ENCODE peak calls at places on chromosome 5, in five cellular contexts. F, X, D, J and O are unnamed samples.
A peak's percentile ranks its signal among the peaks of the same experiment; 100 is the strongest.

GRCh38 chr5:94994465-94994996 is 290.4 kb downstream of the MCTP1 start:
- DNase-seq in F (no peak), X (no peak), J (no peak), D (no peak), O (no peak)

GRCh38 chr5:1252681-1253080 is 27.5 kb downstream of the SLC6A18 start:
- DNase-seq in J (no peak), D (no peak), X (no peak), F (no peak), O (no peak)

GRCh38 chr5:170491479-170491878 is 12.3 kb upstream of the KCNIP1 start:
- DNase-seq in D (no peak), F (no peak), X (no peak), J (no peak), O (peak; percentile 55)

GRCh38 chr5:17196686-17197085 is 20.7 kb upstream of the BASP1 start:
- DNase-seq in J (no peak), F (no peak), X (no peak), D (no peak), O (no peak)

GRCh38 chr5:124963236-124963929 is 216.9 kb upstream of the ZNF608 start:
- DNase-seq in X (no peak), F (no peak), J (peak; percentile 12), D (no peak), O (peak; percentile 92)

GRCh38 chr5:37170856-37171255 is 78.3 kb downstream of the CPLANE1 start:
- DNase-seq in D (no peak), X (no peak), F (no peak), J (no peak), O (no peak)

GRCh38 chr5:101717729-101718128 is 578.4 kb downstream of the SLCO4C1 start:
- DNase-seq in D (no peak), F (no peak), X (no peak), J (no peak), O (no peak)

GRCh38 chr5:80860934-80861613 is 99.1 kb upstream of the RASGRF2 start:
- DNase-seq in F (no peak), J (no peak), X (no peak), D (no peak), O (no peak)

GRCh38 chr5:153562189-153562588 is 71.7 kb downstream of the GRIA1 start:
- DNase-seq in J (no peak), X (no peak), F (peak; percentile 29), D (no peak), O (no peak)

GRCh38 chr5:78475370-78475769 is 115.0 kb downstream of the SCAMP1 start:
- DNase-seq in X (no peak), J (no peak), D (no peak), F (no peak), O (no peak)

GRCh38 chr5:76345582-76345981 is 57.5 kb upstream of the IQGAP2 start:
- DNase-seq in F (no peak), J (peak; percentile 19), X (no peak), D (no peak), O (no peak)

GRCh38 chr5:10036136-10036535 is 213.6 kb downstream of the ATPSCKMT start:
- DNase-seq in F (no peak), D (no peak), X (no peak), J (no peak), O (peak; percentile 10)

GRCh38 chr5:179762079-179762780 is 29.6 kb downstream of the MAML1 start:
- DNase-seq in X (peak; percentile 53), J (peak; percentile 15), F (no peak), D (no peak), O (peak; percentile 75)

GRCh38 chr5:179802950-179803562 is 3.6 kb downstream of the MGAT4B start:
- DNase-seq in D (no peak), J (no peak), F (no peak), X (no peak), O (no peak)

GRCh38 chr5:69292349-69292748 is 40.3 kb downstream of the CCDC125 start:
- DNase-seq in D (no peak), J (no peak), X (no peak), F (no peak), O (no peak)

GRCh38 chr5:120464627-120465280 is 654 bp downstream of the PRR16 start:
- DNase-seq in D (no peak), F (no peak), X (no peak), J (no peak), O (peak; percentile 24)

GRCh38 chr5:134833340-134834032 is 12.3 kb upstream of the C5orf24 start:
- DNase-seq in J (no peak), F (no peak), X (no peak), D (no peak), O (no peak)

GRCh38 chr5:35963381-35963843 is 25.0 kb upstream of the CAPSL start:
- DNase-seq in J (peak; percentile 11), F (no peak), D (no peak), X (peak; percentile 58), O (peak; percentile 38)

GRCh38 chr5:160418561-160419457 is at the start of gene SLU7:
- DNase-seq in D (peak; percentile 86), F (peak; percentile 71), J (peak; percentile 95), X (peak; percentile 87), O (peak; percentile 97)

GRCh38 chr5:96150007-96150406 is 188.4 kb upstream of the ELL2 start:
- DNase-seq in D (no peak), J (no peak), X (no peak), F (no peak), O (no peak)

GRCh38 chr5:172224996-172225395 is 31.0 kb downstream of the EFCAB9 start:
- DNase-seq in X (no peak), D (no peak), F (no peak), J (no peak), O (no peak)

GRCh38 chr5:140575309-140575708 is 10.7 kb downstream of the SLC35A4 start:
- DNase-seq in X (peak; percentile 42), D (peak; percentile 19), F (no peak), J (peak; percentile 61), O (peak; percentile 63)

GRCh38 chr5:170280090-170280493 is 17.5 kb downstream of the LCP2 start:
- DNase-seq in X (no peak), D (no peak), J (no peak), F (no peak), O (no peak)

GRCh38 chr5:91293131-91293530 is 90.0 kb downstream of the ARRDC3 start:
- DNase-seq in J (no peak), F (no peak), D (no peak), X (no peak), O (peak; percentile 70)

GRCh38 chr5:133868946-133869674 is 99.3 kb downstream of the C5orf15 start:
- DNase-seq in J (peak; percentile 75), X (peak; percentile 77), D (peak; percentile 53), F (no peak), O (peak; percentile 70)

GRCh38 chr5:58993461-58993860 is 410.6 kb downstream of the RAB3C start:
- DNase-seq in J (no peak), D (no peak), F (no peak), X (no peak), O (no peak)

GRCh38 chr5:54159153-54159836 is 151.1 kb downstream of the ARL15 start:
- DNase-seq in F (no peak), X (peak; percentile 18), D (no peak), J (peak; percentile 74), O (peak; percentile 84)

GRCh38 chr5:81965510-81965909 is 6.3 kb upstream of the ATG10 start:
- DNase-seq in F (no peak), X (no peak), D (no peak), J (peak; percentile 19), O (no peak)

GRCh38 chr5:32507738-32508434 is 63.3 kb upstream of the ZFR start:
- DNase-seq in F (no peak), J (no peak), X (no peak), D (no peak), O (no peak)

GRCh38 chr5:140322751-140323731 is 20.1 kb upstream of the PFDN1 start:
- DNase-seq in D (no peak), J (peak; percentile 47), X (no peak), F (no peak), O (no peak)

GRCh38 chr5:91787718-91788117 is 404.6 kb upstream of the ARRDC3 start:
- DNase-seq in D (no peak), F (no peak), X (no peak), J (no peak), O (no peak)

GRCh38 chr5:5342784-5343183 is 79.7 kb upstream of the ICE1 start:
- DNase-seq in D (no peak), F (no peak), J (peak; percentile 68), X (no peak), O (no peak)

GRCh38 chr5:167064199-167064811 is 1227.1 kb upstream of the WWC1 start:
- DNase-seq in D (no peak), F (no peak), X (no peak), J (no peak), O (no peak)

GRCh38 chr5:39102684-39103155 is 28.5 kb upstream of the RICTOR start:
- DNase-seq in J (peak; percentile 87), X (peak; percentile 21), D (no peak), F (no peak), O (no peak)

GRCh38 chr5:157547909-157548512 is 27.6 kb downstream of the ADAM19 start:
- DNase-seq in J (no peak), F (no peak), D (no peak), X (no peak), O (no peak)
- TF ChIP-seq POLR2A in J (no peak), F (no peak), D (no peak), X (no peak), O (no peak)

GRCh38 chr5:137646761-137647160 is 89.1 kb downstream of the KLHL3 start:
- DNase-seq in D (no peak), X (no peak), F (no peak), J (no peak), O (no peak)
- TF ChIP-seq MAX in D (no peak), X (no peak), F (no peak), J (no peak), O (no peak)

GRCh38 chr5:181189363-181189961 is 15.5 kb downstream of the TRIM7 start:
- DNase-seq in D (no peak), X (no peak), J (no peak), F (no peak), O (peak; percentile 56)

GRCh38 chr5:181190711-181191525 is 14.1 kb downstream of the TRIM7 start:
- DNase-seq in X (no peak), F (no peak), D (no peak), J (peak; percentile 66), O (peak; percentile 69)

GRCh38 chr5:181192337-181193046 is 12.5 kb downstream of the TRIM7 start:
- DNase-seq in J (no peak), F (no peak), D (no peak), X (no peak), O (no peak)

GRCh38 chr5:181189962-181190710 is 14.9 kb downstream of the TRIM7 start:
- DNase-seq in X (no peak), D (no peak), J (no peak), F (no peak), O (no peak)

GRCh38 chr5:181191526-181192336 is 13.3 kb downstream of the TRIM7 start:
- DNase-seq in D (peak; percentile 89), F (peak; percentile 87), X (peak; percentile 85), J (peak; percentile 96), O (peak; percentile 95)
- TF ChIP-seq POLR2A in D (no peak), F (no peak), X (peak; percentile 74), J (peak; percentile 71), O (peak; percentile 72)

GRCh38 chr5:151699071-151699901 is 12.6 kb upstream of the SPARC start:
- DNase-seq in X (no peak), D (no peak), F (no peak), J (peak; percentile 77), O (no peak)
- TF ChIP-seq MAX in X (no peak), D (no peak), F (no peak), J (peak; percentile 58), O (no peak)